ENCODE peak calls at places on chromosomes 4 and X, in five cellular contexts. One of them, this sample, is unnamed.

GRCh38 chrX:38247051-38247450 is 26.4 kb upstream of the SRPX start:
- DNase-seq in K562: no peak
- DNase-seq in H1: no peak
- DNase-seq in HepG2: no peak
- DNase-seq in GM12878: no peak
- DNase-seq in this sample: no peak

GRCh38 chrX:44291468-44292116 is 51.9 kb downstream of the EFHC2 start:
- DNase-seq in K562: no peak
- DNase-seq in H1: no peak
- DNase-seq in HepG2: no peak
- DNase-seq in GM12878: no peak
- DNase-seq in this sample: no peak

GRCh38 chr4:61375316-61375715 is 175.2 kb downstream of the ADGRL3 start:
- DNase-seq in K562: no peak
- DNase-seq in H1: no peak
- DNase-seq in HepG2: no peak
- DNase-seq in GM12878: no peak
- DNase-seq in this sample: no peak

GRCh38 chr4:56348582-56348981 is 38.7 kb downstream of the AASDH start:
- DNase-seq in K562: no peak
- DNase-seq in H1: no peak
- DNase-seq in HepG2: no peak
- DNase-seq in GM12878: no peak
- DNase-seq in this sample: no peak

GRCh38 chrX:108732630-108733321 is 3.6 kb downstream of the IRS4 start:
- DNase-seq in K562: no peak
- DNase-seq in H1: peak; percentile 48
- DNase-seq in HepG2: no peak
- DNase-seq in GM12878: no peak
- DNase-seq in this sample: no peak

GRCh38 chrX:23828894-23829293 is 45.9 kb downstream of the SAT1 start:
- DNase-seq in K562: no peak
- DNase-seq in H1: no peak
- DNase-seq in HepG2: no peak
- DNase-seq in GM12878: no peak
- DNase-seq in this sample: no peak

GRCh38 chr4:21879187-21879586 is 69.4 kb downstream of the KCNIP4 start:
- DNase-seq in K562: no peak
- DNase-seq in H1: peak; percentile 53
- DNase-seq in HepG2: peak; percentile 5
- DNase-seq in GM12878: no peak
- DNase-seq in this sample: no peak

GRCh38 chr4:133045288-133045687 is 103.8 kb upstream of the PCDH10 start:
- DNase-seq in K562: no peak
- DNase-seq in H1: no peak
- DNase-seq in HepG2: no peak
- DNase-seq in GM12878: no peak
- DNase-seq in this sample: no peak

GRCh38 chrX:12975999-12976558 is 1.2 kb downstream of the TMSB4X start:
- DNase-seq in K562: peak; percentile 60
- DNase-seq in H1: no peak
- DNase-seq in HepG2: no peak
- DNase-seq in GM12878: no peak
- DNase-seq in this sample: no peak

GRCh38 chr4:20299515-20299914 is 47.8 kb downstream of the SLIT2 start:
- DNase-seq in K562: no peak
- DNase-seq in H1: no peak
- DNase-seq in HepG2: peak; percentile 7
- DNase-seq in GM12878: no peak
- DNase-seq in this sample: peak; percentile 13

GRCh38 chr4:147754037-147754445 is 22.2 kb downstream of the ARHGAP10 start:
- DNase-seq in K562: no peak
- DNase-seq in H1: no peak
- DNase-seq in HepG2: no peak
- DNase-seq in GM12878: no peak
- DNase-seq in this sample: no peak

GRCh38 chr4:38948551-38948950 is 80.9 kb downstream of the FAM114A1 start:
- DNase-seq in K562: no peak
- DNase-seq in H1: no peak
- DNase-seq in HepG2: no peak
- DNase-seq in GM12878: no peak
- DNase-seq in this sample: no peak

GRCh38 chrX:24799565-24799964 is 105.8 kb downstream of the POLA1 start:
- DNase-seq in K562: no peak
- DNase-seq in H1: no peak
- DNase-seq in HepG2: no peak
- DNase-seq in GM12878: no peak
- DNase-seq in this sample: no peak

DNA sequence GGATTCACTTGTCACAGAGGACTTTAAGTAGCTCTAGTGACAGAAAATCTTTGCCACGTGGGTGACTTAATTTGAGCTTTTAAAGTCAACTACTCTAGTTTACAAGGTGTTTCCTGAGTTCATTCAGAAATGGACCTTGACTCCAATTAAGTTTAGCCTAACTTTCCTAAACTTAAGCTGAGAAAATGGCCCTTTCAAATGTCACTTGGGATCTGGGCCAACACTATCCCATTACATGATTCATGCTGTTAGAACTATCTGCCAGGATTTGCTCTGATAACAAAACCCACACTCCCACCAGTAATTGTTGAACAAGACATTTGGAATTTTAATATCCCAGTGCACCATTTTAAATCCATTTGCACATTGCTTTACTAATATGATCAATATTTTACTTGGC is 40.8 kb downstream of the C4orf46 start:
- DNase-seq in K562: no peak
- DNase-seq in H1: no peak
- DNase-seq in HepG2: no peak
- DNase-seq in GM12878: no peak
- DNase-seq in this sample: no peak
- TF ChIP-seq SIN3A in K562: no peak
- TF ChIP-seq SIN3A in H1: no peak
- TF ChIP-seq SIN3A in HepG2: no peak
- TF ChIP-seq SIN3A in GM12878: no peak
- TF ChIP-seq SIN3A in this sample: no peak

DNA sequence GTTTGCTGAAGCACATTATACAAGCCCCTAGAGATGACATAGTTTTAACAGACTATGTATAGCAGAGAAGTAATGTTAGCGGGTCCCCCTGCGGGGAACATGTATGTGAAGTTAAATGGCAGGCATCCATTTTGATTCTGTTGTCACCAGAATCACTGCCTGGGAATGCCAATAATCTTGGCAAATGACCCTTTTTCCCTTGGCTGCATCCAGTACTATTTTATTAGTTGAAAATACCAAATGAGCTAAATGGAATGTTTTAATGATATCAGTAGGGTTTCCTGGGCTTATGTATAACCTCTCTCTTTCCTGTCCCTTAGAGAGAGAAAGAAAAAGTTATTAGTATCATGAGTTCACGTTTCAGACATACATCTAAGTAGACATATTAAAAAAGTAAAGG is 93.6 kb downstream of the LIMCH1 start:
- DNase-seq in K562: no peak
- DNase-seq in H1: no peak
- DNase-seq in HepG2: no peak
- DNase-seq in GM12878: no peak
- DNase-seq in this sample: no peak
- TF ChIP-seq CEBPB in K562: no peak
- TF ChIP-seq CEBPB in H1: no peak
- TF ChIP-seq CEBPB in HepG2: no peak
- TF ChIP-seq CEBPB in GM12878: no peak
- TF ChIP-seq CEBPB in this sample: no peak

GRCh38 chr4:75042601-75043208 is 109.8 kb downstream of the PARM1 start:
- DNase-seq in K562: no peak
- DNase-seq in H1: no peak
- DNase-seq in HepG2: no peak
- DNase-seq in GM12878: no peak
- DNase-seq in this sample: no peak
- TF ChIP-seq SIN3A in K562: no peak
- TF ChIP-seq SIN3A in H1: no peak
- TF ChIP-seq SIN3A in HepG2: no peak
- TF ChIP-seq SIN3A in GM12878: no peak
- TF ChIP-seq SIN3A in this sample: no peak

DNA sequence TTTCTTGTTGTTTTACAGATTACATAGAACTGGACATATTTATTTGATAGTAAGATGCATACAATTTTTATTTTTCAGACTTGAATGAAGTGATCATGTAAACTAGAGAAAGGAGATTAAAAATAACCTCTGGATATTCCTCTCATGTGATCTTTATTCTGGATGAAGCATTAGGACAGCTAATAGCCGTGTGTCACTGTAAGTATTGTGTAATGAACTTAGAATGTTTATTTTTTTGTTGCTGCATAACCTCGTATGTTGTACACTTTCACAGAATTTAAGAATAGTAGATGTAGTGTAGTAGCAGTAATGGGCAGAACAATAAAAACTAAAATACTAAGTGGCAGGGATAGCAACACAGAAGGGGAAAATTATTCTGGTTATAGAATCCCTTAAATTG is 2094.5 kb upstream of the TENM3 start:
- DNase-seq in K562: no peak
- DNase-seq in H1: no peak
- DNase-seq in HepG2: no peak
- DNase-seq in GM12878: no peak
- DNase-seq in this sample: no peak
- TF ChIP-seq CEBPB in K562: no peak
- TF ChIP-seq CEBPB in H1: no peak
- TF ChIP-seq CEBPB in HepG2: no peak
- TF ChIP-seq CEBPB in GM12878: no peak
- TF ChIP-seq CEBPB in this sample: no peak

GRCh38 chrX:54029543-54030143 is 14.6 kb downstream of the PHF8 start:
- DNase-seq in K562: no peak
- DNase-seq in H1: no peak
- DNase-seq in HepG2: no peak
- DNase-seq in GM12878: no peak
- DNase-seq in this sample: no peak
- TF ChIP-seq SIN3A in K562: no peak
- TF ChIP-seq SIN3A in H1: no peak
- TF ChIP-seq SIN3A in HepG2: no peak
- TF ChIP-seq SIN3A in GM12878: no peak
- TF ChIP-seq SIN3A in this sample: no peak

GRCh38 chrX:10513974-10514373 is 106.4 kb downstream of the MID1 start:
- DNase-seq in K562: no peak
- DNase-seq in H1: no peak
- DNase-seq in HepG2: no peak
- DNase-seq in GM12878: no peak
- DNase-seq in this sample: no peak
- TF ChIP-seq CEBPB in K562: peak; percentile 52
- TF ChIP-seq CEBPB in H1: peak; percentile 34
- TF ChIP-seq CEBPB in HepG2: peak; percentile 36
- TF ChIP-seq CEBPB in GM12878: no peak
- TF ChIP-seq CEBPB in this sample: no peak

This sample was measured in HCT116.